ENCODE peak calls at places on chromosomes 16 and 17, in five cellular contexts. N, C, G, F and X are unnamed samples.

GRCh38 chr16:79931721-79932120 is 331.2 kb upstream of the MAF start:
- DNase-seq in F (no peak), G (no peak), N (no peak), C (no peak), X (no peak)

GRCh38 chr17:67377727-67378443 is 804 bp downstream of the PITPNC1 start:
- DNase-seq in G (no peak), N (peak), F (peak), C (peak), X (peak)

GRCh38 chr16:29720703-29721102 is 25.1 kb downstream of the C16orf54 start:
- DNase-seq in F (no peak), G (no peak), N (no peak), C (no peak), X (no peak)

GRCh38 chr16:1556254-1556653 is 22.8 kb downstream of the TMEM204 start:
- DNase-seq in G (no peak), F (no peak), N (no peak), C (no peak), X (no peak)

GRCh38 chr16:471353-472198 is 46.1 kb downstream of the RAB11FIP3 start:
- DNase-seq in C (no peak), F (no peak), G (peak), N (peak), X (no peak)

GRCh38 chr17:61442878-61443474 is 9.2 kb upstream of the TBX4 start:
- DNase-seq in F (no peak), C (no peak), N (no peak), G (no peak), X (no peak)

GRCh38 chr16:30949655-30950515 is 1.0 kb downstream of the ORAI3 start:
- DNase-seq in G (peak), F (no peak), C (peak), N (peak), X (peak)

GRCh38 chr17:50346313-50347086 is 574 bp downstream of the XYLT2 start:
- DNase-seq in F (no peak), C (peak), N (peak), G (no peak), X (no peak)

GRCh38 chr17:50871369-50871768 is 5.2 kb upstream of the TOB1 start:
- DNase-seq in F (no peak), G (no peak), N (no peak), C (no peak), X (no peak)

GRCh38 chr17:44672479-44673093 is 16.3 kb downstream of the MEIOC start:
- DNase-seq in F (no peak), G (peak), C (no peak), N (peak), X (peak)

GRCh38 chr16:24141466-24141865 is 114.7 kb upstream of the CACNG3 start:
- DNase-seq in F (no peak), G (no peak), N (no peak), C (no peak), X (no peak)

GRCh38 chr17:17499402-17500145 is 3.4 kb upstream of the RASD1 start:
- DNase-seq in G (no peak), C (no peak), F (no peak), N (no peak), X (peak)

GRCh38 chr17:80146121-80147034 is 550 bp downstream of the EIF4A3 start:
- DNase-seq in F (no peak), C (no peak), N (no peak), G (no peak), X (no peak)

GRCh38 chr17:78329263-78330059 is 30.4 kb downstream of the SOCS3 start:
- DNase-seq in C (no peak), G (no peak), F (no peak), N (no peak), X (no peak)

GRCh38 chr16:25073849-25074248 is 37.7 kb upstream of the LCMT1 start:
- DNase-seq in N (no peak), F (no peak), G (no peak), C (no peak), X (no peak)

GRCh38 chr17:44820631-44821196 is 9.4 kb downstream of the GJC1 start:
- DNase-seq in G (peak), N (peak), F (peak), C (no peak), X (no peak)

GRCh38 chr16:66364117-66364958 is 2.2 kb upstream of the CDH5 start:
- DNase-seq in G (no peak), C (no peak), N (no peak), F (no peak), X (no peak)

GRCh38 chr16:6643083-6643686 is 689.5 kb upstream of the RBFOX1 start:
- DNase-seq in G (peak), N (peak), F (peak), C (peak), X (no peak)

GRCh38 chr16:23504453-23505179 is 5.7 kb downstream of the GGA2 start:
- DNase-seq in F (peak), G (peak), C (peak), N (peak), X (no peak)

GRCh38 chr16:75921281-75921680 is 195.0 kb upstream of the CPHXL start:
- DNase-seq in C (no peak), G (no peak), F (peak), N (no peak), X (no peak)

GRCh38 chr17:63961355-63962207 is 11.1 kb downstream of the SCN4A start:
- DNase-seq in F (no peak), G (no peak), N (peak), C (peak), X (peak)

GRCh38 chr16:20811889-20812439 is 5.6 kb downstream of the REXO5 start:
- DNase-seq in C (no peak), F (no peak), N (no peak), G (no peak), X (no peak)

GRCh38 chr16:56815721-56816120 is 49.3 kb upstream of the SLC12A3 start:
- DNase-seq in G (no peak), F (no peak), C (no peak), N (no peak), X (no peak)

GRCh38 chr17:82287849-82288601 is 14.5 kb upstream of the CSNK1D start:
- DNase-seq in C (no peak), N (peak), F (peak), G (peak), X (peak)

GRCh38 chr17:54754560-54754959 is 146.1 kb upstream of the TOM1L1 start:
- DNase-seq in N (no peak), F (peak), G (no peak), C (no peak), X (no peak)

GRCh38 chr17:29825604-29826003 is 104.4 kb downstream of the SSH2 start:
- DNase-seq in F (no peak), G (no peak), N (no peak), C (no peak), X (no peak)

GRCh38 chr17:47978324-47978723 is 7.4 kb downstream of the CDK5RAP3 start:
- DNase-seq in F (peak), G (peak), C (peak), N (peak), X (peak)

GRCh38 chr16:47460301-47460754 is 535 bp downstream of the ITFG1 start:
- DNase-seq in C (no peak), N (peak), G (no peak), F (no peak), X (no peak)

GRCh38 chr16:78566397-78567073 is 467.1 kb downstream of the WWOX start:
- DNase-seq in C (no peak), G (no peak), N (no peak), F (no peak), X (no peak)

GRCh38 chr17:17021194-17021863 is 20.9 kb upstream of the MPRIP start:
- DNase-seq in F (no peak), C (no peak), G (no peak), N (no peak), X (no peak)

GRCh38 chr17:42252528-42253172 is 23.5 kb downstream of the STAT5B start:
- DNase-seq in G (peak), F (no peak), N (no peak), C (no peak), X (no peak)